ENCODE peak calls at places on chromosome 12, in five cellular contexts. X is ureter; B is activated T-cell treated with anti-CD3 and anti-CD28 coated beads, Interleukin-2, amount 50 U/mL, for 1 hour; P is pulmonary artery endothelial cell; M is NCI-H1694 treated with DMSO at 0.1 percent for 48 hours. A is an unnamed sample.

GRCh38 chr12:6092784-6093722 is 31.4 kb downstream of the VWF start:
- DNase-seq in X (peak), B (no peak), P (peak), M (no peak), A (no peak)

GRCh38 chr12:97556201-97556824 is 93.7 kb downstream of the RMST start:
- DNase-seq in X (no peak), B (no peak), P (no peak), M (no peak), A (no peak)

GRCh38 chr12:89450922-89451321 is 73.7 kb downstream of the GALNT4 start:
- DNase-seq in X (no peak), B (no peak), P (peak), M (no peak), A (peak)

GRCh38 chr12:47156167-47156736 is 76.5 kb upstream of the AMIGO2 start:
- DNase-seq in X (no peak), B (no peak), P (peak), M (no peak), A (no peak)

GRCh38 chr12:43847427-43847826 is 11.5 kb downstream of the TMEM117 start:
- DNase-seq in X (no peak), B (no peak), P (no peak), M (no peak), A (no peak)

GRCh38 chr12:26318661-26319068 is 123.3 kb downstream of the SSPN start:
- DNase-seq in X (peak), B (no peak), P (peak), M (no peak), A (no peak)

GRCh38 chr12:4450551-4451112 is 5.0 kb upstream of the FGF6 start:
- DNase-seq in X (no peak), B (no peak), P (no peak), M (no peak), A (no peak)

GRCh38 chr12:103399986-103400385 is 95.8 kb downstream of the C12orf42 start:
- DNase-seq in X (no peak), B (no peak), P (no peak), M (no peak), A (no peak)

GRCh38 chr12:31005944-31006361 is 67.7 kb upstream of the DDX11 start:
- DNase-seq in X (no peak), B (no peak), P (no peak), M (no peak), A (no peak)

GRCh38 chr12:26789731-26790644 is 43.0 kb downstream of the ITPR2 start:
- DNase-seq in X (no peak), B (no peak), P (no peak), M (no peak), A (no peak)

GRCh38 chr12:122834229-122834920 is 882 bp upstream of the HIP1R start:
- DNase-seq in X (no peak), B (no peak), P (no peak), M (peak), A (peak)

GRCh38 chr12:112381421-112381897 is 772 bp downstream of the HECTD4 start:
- DNase-seq in X (no peak), B (no peak), P (no peak), M (no peak), A (no peak)

GRCh38 chr12:12032771-12033588 is 37.8 kb upstream of the BCL2L14 start:
- DNase-seq in X (peak), B (peak), P (peak), M (peak), A (peak)

GRCh38 chr12:104751024-104751570 is 207.0 kb downstream of the SLC41A2 start:
- DNase-seq in X (no peak), B (no peak), P (no peak), M (no peak), A (no peak)

GRCh38 chr12:45893240-45893639 is 97.1 kb downstream of the SCAF11 start:
- DNase-seq in X (no peak), B (no peak), P (no peak), M (no peak), A (no peak)

GRCh38 chr12:76952995-76953394 is 74.2 kb upstream of the CSRP2 start:
- DNase-seq in X (no peak), B (no peak), P (no peak), M (no peak), A (peak)

GRCh38 chr12:72094490-72094889 is 155.8 kb downstream of the TPH2 start:
- DNase-seq in X (no peak), B (no peak), P (no peak), M (no peak), A (peak)

GRCh38 chr12:87152084-87152483 is 877.1 kb downstream of the C12orf50 start:
- DNase-seq in X (no peak), B (no peak), P (no peak), M (no peak), A (no peak)

GRCh38 chr12:19338405-19338804 is 100.9 kb upstream of the AEBP2 start:
- DNase-seq in X (no peak), B (no peak), P (no peak), M (no peak), A (no peak)

GRCh38 chr12:126663304-126664094 is 1598.3 kb downstream of the AACS start:
- DNase-seq in X (no peak), B (no peak), P (no peak), M (no peak), A (peak)

GRCh38 chr12:3712209-3712992 is 40.5 kb downstream of the CRACR2A start:
- DNase-seq in X (no peak), B (no peak), P (no peak), M (peak), A (no peak)

A was measured in cerebellar cortex.